ENCODE peak calls at places on chromosomes 1 and 21, in five cellular contexts. One of them, this sample, is unnamed.
A peak's percentile ranks its signal among the peaks of the same experiment; 100 is the strongest.

GRCh38 chr1:48878191-48878940 is 101.7 kb upstream of the BEND5 start:
- DNase-seq in K562: no peak
- DNase-seq in HepG2: no peak
- DNase-seq in hepatocyte: peak; percentile 20
- DNase-seq in GM23248: peak; percentile 97
- DNase-seq in this sample: no peak

GRCh38 chr1:27526569-27527222 is 36.7 kb upstream of the WASF2 start:
- DNase-seq in K562: peak; percentile 57
- DNase-seq in HepG2: peak; percentile 54
- DNase-seq in hepatocyte: no peak
- DNase-seq in GM23248: no peak
- DNase-seq in this sample: no peak

GRCh38 chr1:153441238-153441755 is 19.2 kb downstream of the S100A7 start:
- DNase-seq in K562: no peak
- DNase-seq in HepG2: no peak
- DNase-seq in hepatocyte: no peak
- DNase-seq in GM23248: no peak
- DNase-seq in this sample: no peak

GRCh38 chr1:159218846-159219636 is 14.4 kb downstream of the ACKR1 start:
- DNase-seq in K562: no peak
- DNase-seq in HepG2: no peak
- DNase-seq in hepatocyte: no peak
- DNase-seq in GM23248: no peak
- DNase-seq in this sample: peak; percentile 74

GRCh38 chr1:107964397-107965111 is 426 bp downstream of the VAV3 start:
- DNase-seq in K562: no peak
- DNase-seq in HepG2: no peak
- DNase-seq in hepatocyte: peak; percentile 28
- DNase-seq in GM23248: peak; percentile 34
- DNase-seq in this sample: peak; percentile 44

GRCh38 chr1:95287078-95287477 is 53.1 kb downstream of the RWDD3 start:
- DNase-seq in K562: no peak
- DNase-seq in HepG2: peak; percentile 13
- DNase-seq in hepatocyte: no peak
- DNase-seq in GM23248: no peak
- DNase-seq in this sample: peak; percentile 38

GRCh38 chr1:208230668-208231529 is 13.3 kb downstream of the PLXNA2 start:
- DNase-seq in K562: no peak
- DNase-seq in HepG2: no peak
- DNase-seq in hepatocyte: no peak
- DNase-seq in GM23248: no peak
- DNase-seq in this sample: no peak

GRCh38 chr1:65209005-65209885 is 61.2 kb downstream of the AK4 start:
- DNase-seq in K562: peak; percentile 77
- DNase-seq in HepG2: peak; percentile 38
- DNase-seq in hepatocyte: peak; percentile 55
- DNase-seq in GM23248: peak; percentile 58
- DNase-seq in this sample: peak; percentile 27

GRCh38 chr1:67827688-67828087 is 5.6 kb downstream of the GNG12 start:
- DNase-seq in K562: no peak
- DNase-seq in HepG2: no peak
- DNase-seq in hepatocyte: no peak
- DNase-seq in GM23248: no peak
- DNase-seq in this sample: no peak

GRCh38 chr1:43286115-43286514 is 734 bp upstream of the C1orf210 start:
- DNase-seq in K562: no peak
- DNase-seq in HepG2: no peak
- DNase-seq in hepatocyte: no peak
- DNase-seq in GM23248: no peak
- DNase-seq in this sample: no peak

GRCh38 chr21:33286076-33286475 is 19.9 kb downstream of the IL10RB start:
- DNase-seq in K562: no peak
- DNase-seq in HepG2: peak; percentile 38
- DNase-seq in hepatocyte: no peak
- DNase-seq in GM23248: no peak
- DNase-seq in this sample: no peak

GRCh38 chr1:150159550-150159949 is 9.8 kb downstream of the PLEKHO1 start:
- DNase-seq in K562: no peak
- DNase-seq in HepG2: no peak
- DNase-seq in hepatocyte: no peak
- DNase-seq in GM23248: no peak
- DNase-seq in this sample: no peak

GRCh38 chr1:54268714-54269297 is 68.8 kb downstream of the MRPL37 start:
- DNase-seq in K562: no peak
- DNase-seq in HepG2: no peak
- DNase-seq in hepatocyte: no peak
- DNase-seq in GM23248: no peak
- DNase-seq in this sample: no peak

GRCh38 chr1:210315529-210315928 is 13.2 kb upstream of the HHAT start:
- DNase-seq in K562: no peak
- DNase-seq in HepG2: no peak
- DNase-seq in hepatocyte: no peak
- DNase-seq in GM23248: no peak
- DNase-seq in this sample: no peak

GRCh38 chr21:39651206-39651605 is 38.5 kb downstream of the B3GALT5 start:
- DNase-seq in K562: no peak
- DNase-seq in HepG2: no peak
- DNase-seq in hepatocyte: no peak
- DNase-seq in GM23248: peak; percentile 17
- DNase-seq in this sample: no peak

GRCh38 chr1:47644216-47644581 is 206.4 kb downstream of the FOXD2 start:
- DNase-seq in K562: no peak
- DNase-seq in HepG2: no peak
- DNase-seq in hepatocyte: peak; percentile 44
- DNase-seq in GM23248: peak; percentile 30
- DNase-seq in this sample: peak; percentile 14

GRCh38 chr21:34736116-34736870 is 67.5 kb downstream of the CLIC6 start:
- DNase-seq in K562: no peak
- DNase-seq in HepG2: no peak
- DNase-seq in hepatocyte: no peak
- DNase-seq in GM23248: peak; percentile 74
- DNase-seq in this sample: no peak

GRCh38 chr1:232878141-232878540 is 72.3 kb upstream of the NTPCR start:
- DNase-seq in K562: no peak
- DNase-seq in HepG2: no peak
- DNase-seq in hepatocyte: no peak
- DNase-seq in GM23248: no peak
- DNase-seq in this sample: no peak

GRCh38 chr1:162422662-162423375 is 10.9 kb upstream of the SH2D1B start:
- DNase-seq in K562: no peak
- DNase-seq in HepG2: no peak
- DNase-seq in hepatocyte: no peak
- DNase-seq in GM23248: no peak
- DNase-seq in this sample: no peak

GRCh38 chr1:18233176-18233864 is 125.7 kb downstream of the IGSF21 start:
- DNase-seq in K562: no peak
- DNase-seq in HepG2: no peak
- DNase-seq in hepatocyte: no peak
- DNase-seq in GM23248: no peak
- DNase-seq in this sample: no peak

GRCh38 chr1:180964609-180965008 is 51.9 kb downstream of the KIAA1614 start:
- DNase-seq in K562: no peak
- DNase-seq in HepG2: no peak
- DNase-seq in hepatocyte: no peak
- DNase-seq in GM23248: no peak
- DNase-seq in this sample: no peak

DNA sequence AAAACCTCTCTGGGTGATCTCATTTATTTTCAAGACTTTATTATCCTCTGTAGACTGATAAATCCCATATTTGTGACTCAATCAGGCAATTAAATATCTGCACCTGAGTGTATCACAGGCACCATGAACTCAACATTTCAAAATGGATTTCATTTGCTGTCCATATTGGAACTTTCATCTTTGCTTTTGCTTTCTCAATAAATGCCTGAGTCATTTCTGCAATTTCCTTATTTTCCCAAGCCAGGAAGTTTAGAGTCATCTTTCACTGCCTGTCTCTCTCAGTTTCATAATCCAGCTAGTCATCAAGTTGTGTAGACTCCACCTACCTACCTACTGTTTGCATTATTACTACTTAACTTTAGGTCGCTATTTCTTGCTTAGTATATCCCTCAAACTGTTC is 540.9 kb downstream of the LMO4 start:
- DNase-seq in K562: no peak
- DNase-seq in HepG2: peak; percentile 1
- DNase-seq in hepatocyte: peak; percentile 22
- DNase-seq in GM23248: peak; percentile 87
- DNase-seq in this sample: no peak
- H2AFZ ChIP-seq in K562: no peak overlapping the region
- H2AFZ ChIP-seq in HepG2: no peak overlapping the region
- H2AFZ ChIP-seq in hepatocyte: peak overlapping the region; percentile 7
- H2AFZ ChIP-seq in GM23248: peak overlapping the region; percentile 59
- H2AFZ ChIP-seq in this sample: no peak overlapping the region

GRCh38 chr1:2529776-2530500 is at the start of gene HES5:
- DNase-seq in K562: no peak
- DNase-seq in HepG2: no peak
- DNase-seq in hepatocyte: no peak
- DNase-seq in GM23248: peak; percentile 72
- DNase-seq in this sample: peak; percentile 99
- TF ChIP-seq EZH2 in K562: no peak
- TF ChIP-seq EZH2 in HepG2: peak; percentile 67
- TF ChIP-seq EZH2 in hepatocyte: peak; percentile 91
- TF ChIP-seq EZH2 in GM23248: peak; percentile 91
- TF ChIP-seq EZH2 in this sample: peak; percentile 63

GRCh38 chr1:160520999-160521398 is 2.1 kb downstream of the SLAMF6 start:
- DNase-seq in K562: no peak
- DNase-seq in HepG2: no peak
- DNase-seq in hepatocyte: no peak
- DNase-seq in GM23248: no peak
- DNase-seq in this sample: no peak
- H2AFZ ChIP-seq in K562: peak overlapping the region; percentile 69
- H2AFZ ChIP-seq in HepG2: no peak overlapping the region
- H2AFZ ChIP-seq in hepatocyte: no peak overlapping the region
- H2AFZ ChIP-seq in GM23248: no peak overlapping the region
- H2AFZ ChIP-seq in this sample: peak overlapping the region; percentile 58

GRCh38 chr1:156646738-156647211 is 4.9 kb downstream of the BCAN start:
- DNase-seq in K562: no peak
- DNase-seq in HepG2: no peak
- DNase-seq in hepatocyte: no peak
- DNase-seq in GM23248: no peak
- DNase-seq in this sample: no peak
- TF ChIP-seq EZH2 in K562: no peak
- TF ChIP-seq EZH2 in HepG2: no peak
- TF ChIP-seq EZH2 in hepatocyte: no peak
- TF ChIP-seq EZH2 in GM23248: no peak
- TF ChIP-seq EZH2 in this sample: no peak

DNA sequence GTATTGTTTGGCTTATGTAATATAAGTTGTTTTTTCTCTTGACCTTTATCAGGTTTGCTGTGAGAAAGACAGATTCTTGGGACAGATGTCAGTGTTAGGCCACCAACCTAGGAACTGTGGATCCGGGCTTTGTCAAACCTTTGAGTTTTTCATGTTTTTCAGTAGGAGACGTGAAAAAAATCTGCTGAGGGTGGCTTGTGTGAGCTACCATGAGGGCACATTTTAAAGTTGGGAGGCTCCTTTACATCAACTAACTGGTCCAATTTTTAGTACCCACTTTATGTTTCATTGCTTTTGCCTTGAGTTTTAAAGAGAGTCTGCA is 801 bp downstream of the RPS6KC1 start:
- DNase-seq in K562: no peak
- DNase-seq in HepG2: no peak
- DNase-seq in hepatocyte: no peak
- DNase-seq in GM23248: no peak
- DNase-seq in this sample: no peak
- H2AFZ ChIP-seq in K562: peak overlapping the region; percentile 94
- H2AFZ ChIP-seq in HepG2: no peak overlapping the region
- H2AFZ ChIP-seq in hepatocyte: peak overlapping the region; percentile 82
- H2AFZ ChIP-seq in GM23248: peak overlapping the region; percentile 97
- H2AFZ ChIP-seq in this sample: peak overlapping the region; percentile 94

This sample was measured in neural progenitor cell.